ENCODE peak calls at places on chromosomes 16 and 17, in six cellular contexts. T is ascending aorta; X is stromal cell of bone marrow; K is neuronal stem cell; J is mammary epithelial cell; L is activated T-helper 1 cell treated with anti-CD3 and anti-CD28 coated beads, Interleukin-2, amount 50 U/mL, for 16 hours. G is an unnamed sample.

GRCh38 chr16:13120091-13120490 is 218.7 kb downstream of the SHISA9 start:
- DNase-seq in J (no peak), T (no peak), K (no peak), X (no peak), L (no peak), G (no peak)

GRCh38 chr17:36144014-36144413 is 32.4 kb downstream of the TBC1D3B start:
- DNase-seq in L (no peak), K (no peak), T (no peak), J (no peak), X (no peak), G (no peak)

GRCh38 chr17:70552230-70552981 is 383.1 kb downstream of the KCNJ2 start:
- DNase-seq in T (no peak), K (peak; percentile 17), J (peak; percentile 18), X (peak; percentile 18), L (no peak), G (no peak)

GRCh38 chr17:77286641-77287431 is 146.1 kb downstream of the SEC14L1 start:
- DNase-seq in L (no peak), K (no peak), J (peak; percentile 98), T (no peak), X (peak; percentile 25), G (no peak)

GRCh38 chr16:56468800-56469199 is 17.4 kb downstream of the OGFOD1 start:
- DNase-seq in X (no peak), T (no peak), J (no peak), L (no peak), K (no peak), G (no peak)

GRCh38 chr16:87344931-87345631 is 27.9 kb upstream of the C16orf95 start:
- DNase-seq in X (no peak), K (no peak), J (no peak), L (peak; percentile 17), T (no peak), G (no peak)

GRCh38 chr17:82978765-82979349 is 100.6 kb upstream of the METRNL start:
- DNase-seq in L (no peak), X (no peak), J (no peak), T (no peak), K (no peak), G (no peak)

GRCh38 chr16:89315791-89316581 is 98.5 kb downstream of the ZNF778 start:
- DNase-seq in T (no peak), X (peak; percentile 41), J (peak; percentile 95), K (no peak), L (peak; percentile 48), G (no peak)

GRCh38 chr17:8109669-8110455 is 8.5 kb downstream of the ALOXE3 start:
- DNase-seq in J (peak; percentile 38), K (peak; percentile 44), T (no peak), X (no peak), L (peak; percentile 73), G (no peak)

GRCh38 chr16:89279666-89280481 is 62.4 kb downstream of the ZNF778 start:
- DNase-seq in T (no peak), X (no peak), L (no peak), J (no peak), K (no peak), G (no peak)